ENCODE peak calls at places on chromosomes 1 and 21, in five cellular contexts. A is fibroblast of lung, C is Panc1, U is psoas muscle, E is thyroid gland. K is an unnamed sample.
A peak's percentile ranks its signal among the peaks of the same experiment; 100 is the strongest.

GRCh38 chr1:21828506-21829210 is 16.6 kb downstream of the LDLRAD2 start:
- DNase-seq in C (no peak), U (no peak), A (no peak), E (no peak), K (no peak)

GRCh38 chr1:243924188-243924587 is 74.1 kb upstream of the AKT3 start:
- DNase-seq in A (peak; percentile 70), C (no peak), E (no peak), U (no peak), K (peak; percentile 81)

GRCh38 chr1:156056326-156056849 is 1.8 kb downstream of the LAMTOR2 start:
- DNase-seq in C (no peak), A (no peak), E (no peak), U (no peak), K (no peak)

GRCh38 chr1:201538618-201539551 is at the start of gene NAV1:
- DNase-seq in E (peak; percentile 50), A (peak; percentile 85), U (peak; percentile 82), C (no peak), K (peak; percentile 90)

GRCh38 chr1:52119722-52120121 is 22.2 kb upstream of the ZFYVE9 start:
- DNase-seq in E (no peak), A (no peak), C (no peak), U (no peak), K (no peak)

GRCh38 chr21:36200089-36200561 is 43.5 kb downstream of the DOP1B start:
- DNase-seq in C (no peak), E (no peak), A (no peak), U (peak; percentile 23), K (no peak)

GRCh38 chr1:112544753-112545152 is 36.0 kb downstream of the WNT2B start:
- DNase-seq in U (no peak), A (peak; percentile 66), C (no peak), E (no peak), K (peak; percentile 60)

GRCh38 chr1:234776256-234776874 is 166.4 kb upstream of the IRF2BP2 start:
- DNase-seq in E (no peak), A (no peak), C (no peak), U (no peak), K (no peak)

GRCh38 chr21:41523175-41523574 is 15.2 kb upstream of the TMPRSS2 start:
- DNase-seq in C (no peak), E (no peak), U (no peak), A (no peak), K (no peak)

GRCh38 chr1:95332754-95333153 is 98.7 kb downstream of the RWDD3 start:
- DNase-seq in A (no peak), U (no peak), E (no peak), C (no peak), K (no peak)

GRCh38 chr1:244988521-244988920 is 124.2 kb upstream of the HNRNPU start:
- DNase-seq in A (no peak), C (no peak), E (no peak), U (no peak), K (no peak)

GRCh38 chr1:221858758-221859157 is 116.9 kb upstream of the DUSP10 start:
- DNase-seq in A (peak; percentile 77), C (peak; percentile 67), E (no peak), U (peak; percentile 24), K (peak; percentile 89)

GRCh38 chr1:164653705-164654104 is 94.7 kb downstream of the PBX1 start:
- DNase-seq in A (no peak), U (no peak), C (no peak), E (no peak), K (no peak)

GRCh38 chr21:42565206-42565810 is 51.7 kb downstream of the SLC37A1 start:
- DNase-seq in C (no peak), E (peak; percentile 7), U (no peak), A (no peak), K (no peak)

GRCh38 chr1:169240449-169241242 is 127.0 kb downstream of the NME7 start:
- DNase-seq in U (no peak), C (peak; percentile 20), E (no peak), A (peak; percentile 61), K (peak; percentile 3)

GRCh38 chr1:156676820-156677615 is at the start of gene NES:
- DNase-seq in A (peak; percentile 60), U (peak; percentile 81), C (no peak), E (no peak), K (no peak)

GRCh38 chr1:118304722-118305344 is 119.8 kb upstream of the SPAG17 start:
- DNase-seq in U (no peak), C (no peak), A (peak; percentile 18), E (no peak), K (no peak)
- H3K4me3 ChIP-seq in U (no peak overlapping the region), C (no peak overlapping the region), A (no peak overlapping the region), E (no peak overlapping the region), K (no peak overlapping the region)

GRCh38 chr1:50604580-50604979 is 181.3 kb upstream of the DMRTA2 start:
- DNase-seq in C (no peak), A (no peak), U (no peak), E (no peak), K (no peak)
- TF ChIP-seq CTCF in C (peak; percentile 44), A (no peak), U (no peak), E (no peak), K (no peak)

GRCh38 chr1:224617410-224618361 is 1.6 kb downstream of the CNIH3 start:
- DNase-seq in C (no peak), A (peak; percentile 33), U (no peak), E (no peak), K (no peak)
- H3K4me3 ChIP-seq in C (peak overlapping the region; percentile 44), A (peak overlapping the region; percentile 37), U (peak overlapping the region; percentile 78), E (no peak overlapping the region), K (peak overlapping the region; percentile 74)

GRCh38 chr1:3822421-3822820 is 26.1 kb upstream of the LRRC47 start:
- DNase-seq in C (no peak), U (no peak), A (no peak), E (peak; percentile 45), K (no peak)
- TF ChIP-seq CTCF in C (no peak), U (no peak), A (no peak), E (no peak), K (no peak)

GRCh38 chr1:200040516-200041138 is 13.1 kb downstream of the NR5A2 start:
- DNase-seq in A (no peak), U (no peak), C (no peak), E (no peak), K (no peak)
- H3K4me3 ChIP-seq in A (no peak overlapping the region), U (peak overlapping the region; percentile 63), C (peak overlapping the region; percentile 59), E (no peak overlapping the region), K (peak overlapping the region; percentile 67)

GRCh38 chr1:205423248-205423647 is 1.4 kb upstream of the LEMD1 start:
- DNase-seq in E (no peak), C (no peak), U (no peak), A (no peak), K (no peak)
- TF ChIP-seq CTCF in E (no peak), C (no peak), U (no peak), A (no peak), K (no peak)

GRCh38 chr1:17441265-17441992 is 2.0 kb upstream of the RCC2 start:
- DNase-seq in E (no peak), A (peak; percentile 58), C (peak; percentile 63), U (no peak), K (peak; percentile 68)
- H3K4me3 ChIP-seq in E (no peak overlapping the region), A (no peak overlapping the region), C (no peak overlapping the region), U (no peak overlapping the region), K (no peak overlapping the region)

DNA sequence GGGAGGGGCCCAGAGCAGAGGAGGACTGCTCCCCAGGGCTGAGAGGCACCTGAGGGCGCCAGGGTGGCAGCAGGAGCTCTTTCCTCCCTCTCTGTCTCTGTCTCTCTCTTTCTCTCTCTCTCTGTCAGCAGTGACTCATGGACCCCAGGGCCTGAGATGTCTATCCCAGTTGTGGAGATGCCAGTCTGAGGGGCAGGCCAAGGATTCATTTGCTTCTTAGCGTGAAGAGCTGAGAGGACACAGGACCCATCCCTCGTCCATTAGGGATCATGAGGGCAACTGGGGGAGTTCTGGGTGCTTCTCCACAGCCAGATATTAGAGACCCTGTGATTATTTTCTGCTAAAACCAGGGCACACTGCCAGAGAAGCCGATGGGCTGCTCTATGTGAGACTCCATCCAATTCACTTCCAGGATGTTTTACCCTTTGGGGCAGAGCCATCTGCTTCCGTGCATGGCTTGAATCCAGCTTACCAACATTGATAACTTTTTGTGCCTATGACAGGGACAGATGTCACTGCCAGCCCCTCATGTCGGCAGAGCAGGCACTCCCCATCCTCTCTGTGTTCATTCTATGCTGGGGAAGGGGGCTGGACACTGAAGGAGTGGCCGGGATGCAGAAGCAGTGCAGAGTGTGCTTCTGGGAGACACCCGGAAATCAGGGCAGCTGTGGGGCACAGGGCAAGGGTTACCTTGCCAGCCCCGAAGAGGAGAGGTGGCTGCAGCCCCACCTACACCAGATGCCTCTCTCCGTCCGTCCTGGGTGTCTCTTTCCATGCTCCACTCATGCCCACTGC is 4.1 kb upstream of the PCBP3 start:
- DNase-seq in A (no peak), E (no peak), U (no peak), C (no peak), K (no peak)
- TF ChIP-seq CTCF in A (no peak), E (no peak), U (no peak), C (no peak), K (no peak)

K was measured in AG10803.